ENCODE peak calls at places on chromosomes 5 and 9, in five cellular contexts. O, Y, L, Q and N are unnamed samples.

GRCh38 chr5:97455996-97456395 is 272.9 kb upstream of the RIOK2 start:
- DNase-seq in L (no peak), O (no peak), Y (no peak), Q (no peak), N (no peak)

GRCh38 chr5:6886866-6887265 is 173.6 kb downstream of the TENT4A start:
- DNase-seq in Q (no peak), Y (no peak), L (no peak), O (no peak), N (no peak)

GRCh38 chr5:14872070-14872989 is 752 bp upstream of the ANKH start:
- DNase-seq in Q (peak; percentile 60), O (peak; percentile 21), L (peak; percentile 77), Y (no peak), N (peak; percentile 85)

GRCh38 chr5:39224196-39224754 is 4.9 kb upstream of the FYB1 start:
- DNase-seq in Q (no peak), L (peak; percentile 72), Y (no peak), O (no peak), N (peak; percentile 82)

GRCh38 chr5:54709096-54709495 is 191.5 kb downstream of the SNX18 start:
- DNase-seq in O (no peak), L (no peak), Y (no peak), Q (no peak), N (no peak)

GRCh38 chr5:80117446-80117845 is 82.3 kb downstream of the THBS4 start:
- DNase-seq in Q (no peak), L (no peak), O (no peak), Y (no peak), N (no peak)

GRCh38 chr5:127757576-127757975 is 54.4 kb downstream of the CCDC192 start:
- DNase-seq in O (peak; percentile 59), L (peak; percentile 36), Q (no peak), Y (peak; percentile 16), N (peak; percentile 39)

GRCh38 chr5:2840372-2840915 is 89.0 kb upstream of the IRX2 start:
- DNase-seq in Y (no peak), O (no peak), Q (no peak), L (no peak), N (no peak)

GRCh38 chr5:134248271-134248670 is 22.4 kb upstream of the PPP2CA start:
- DNase-seq in Q (no peak), O (no peak), Y (no peak), L (no peak), N (no peak)

GRCh38 chr5:113520429-113520828 is 6.9 kb downstream of the YTHDC2 start:
- DNase-seq in L (no peak), O (no peak), Y (peak; percentile 54), Q (no peak), N (no peak)

GRCh38 chr5:137199966-137200365 is 299.2 kb downstream of the SPOCK1 start:
- DNase-seq in L (no peak), Y (no peak), Q (no peak), O (peak; percentile 15), N (no peak)

GRCh38 chr5:6637022-6637421 is 3.8 kb downstream of the SRD5A1 start:
- DNase-seq in O (no peak), L (no peak), Y (no peak), Q (no peak), N (no peak)

GRCh38 chr9:113589890-113590289 is 126.4 kb downstream of the RGS3 start:
- DNase-seq in Y (no peak), Q (no peak), L (no peak), O (no peak), N (no peak)

GRCh38 chr9:113587471-113588031 is 124.0 kb downstream of the RGS3 start:
- DNase-seq in L (no peak), Q (no peak), Y (no peak), O (no peak), N (no peak)

GRCh38 chr9:113589407-113589806 is 125.9 kb downstream of the RGS3 start:
- DNase-seq in L (peak; percentile 53), O (no peak), Q (no peak), Y (no peak), N (no peak)

GRCh38 chr9:113588936-113589335 is 125.4 kb downstream of the RGS3 start:
- DNase-seq in L (no peak), Y (no peak), Q (no peak), O (no peak), N (no peak)

DNA sequence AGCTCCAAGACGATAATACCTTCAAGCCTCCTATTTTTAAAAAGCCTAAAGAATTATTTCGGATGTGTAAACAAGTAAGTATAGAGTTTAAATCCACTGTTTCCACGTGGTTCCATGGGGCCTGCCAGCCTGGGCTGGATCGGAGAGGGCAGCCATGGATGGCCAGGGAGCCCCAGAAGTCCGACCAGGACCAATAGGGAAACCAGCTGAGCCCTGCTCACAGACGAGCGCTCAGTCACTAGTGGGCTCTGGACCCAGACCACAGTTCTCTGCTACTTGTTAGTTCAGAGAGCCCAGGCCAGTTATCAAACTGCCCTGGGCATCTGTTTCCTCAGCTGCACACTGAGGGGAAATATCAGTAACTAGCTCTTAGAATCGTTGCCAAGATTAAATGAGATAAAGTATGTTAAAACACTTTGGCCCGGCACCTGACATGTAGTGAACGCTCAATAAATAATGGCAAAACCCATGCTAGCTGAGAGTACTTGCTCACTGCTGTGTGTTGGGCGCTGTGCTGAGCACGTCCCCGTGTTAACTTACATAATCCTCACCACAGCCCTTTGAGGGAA is 124.8 kb downstream of the RGS3 start:
- DNase-seq in L (no peak), Q (no peak), O (no peak), Y (no peak), N (no peak)
- H3K4me1 ChIP-seq in L (peaks cover 74% of the 10 kb centered on the region), Q (peaks cover 25% of the 10 kb centered on the region), O (peaks cover 11% of the 10 kb centered on the region), Y (peaks cover 22% of the 10 kb centered on the region), N (no peaks in the 10 kb centered on the region)

GRCh38 chr9:100099722-100100042 is 639 bp downstream of the INVS start:
- DNase-seq in O (no peak), Y (no peak), Q (no peak), L (peak; percentile 75), N (no peak)

GRCh38 chr9:100098887-100099721 is at the start of the genes ERP44 and INVS:
- DNase-seq in O (peak; percentile 96), L (peak; percentile 100), Q (peak; percentile 97), Y (peak; percentile 97), N (peak; percentile 99)

GRCh38 chr9:100104314-100104713 is 5.3 kb downstream of the INVS start:
- DNase-seq in Q (no peak), L (no peak), O (no peak), Y (no peak), N (no peak)

GRCh38 chr9:100100268-100100667 is 1.2 kb downstream of the INVS start:
- DNase-seq in Q (no peak), L (no peak), O (no peak), Y (no peak), N (no peak)

GRCh38 chr9:100101608-100102007 is 2.6 kb downstream of the INVS start:
- DNase-seq in Q (no peak), O (no peak), Y (no peak), L (no peak), N (no peak)
- TF ChIP-seq EP300 in Q (no peak), O (no peak), Y (no peak), L (no peak), N (no peak)

GRCh38 chr5:138803935-138804334 is 50.7 kb downstream of the CTNNA1 start:
- DNase-seq in L (no peak), O (no peak), Y (no peak), Q (no peak), N (no peak)
- H3K4me1 ChIP-seq in L (peaks cover 10% of the 10 kb centered on the region), O (no peaks in the 10 kb centered on the region), Y (no peaks in the 10 kb centered on the region), Q (peaks cover 38% of the 10 kb centered on the region), N (peaks cover 12% of the 10 kb centered on the region)

GRCh38 chr9:12155731-12156130 is 537.5 kb upstream of the TYRP1 start:
- DNase-seq in L (no peak), Q (no peak), Y (no peak), O (no peak), N (no peak)
- TF ChIP-seq EP300 in L (no peak), Q (no peak), Y (no peak), O (no peak), N (no peak)

GRCh38 chr9:130739081-130739480 is 45.5 kb downstream of the EXOSC2 start:
- DNase-seq in L (no peak), Q (no peak), O (no peak), Y (no peak), N (no peak)

GRCh38 chr9:130740218-130741023 is 46.8 kb downstream of the EXOSC2 start:
- DNase-seq in Y (no peak), L (no peak), Q (no peak), O (no peak), N (no peak)

GRCh38 chr9:130738281-130738680 is 44.7 kb downstream of the EXOSC2 start:
- DNase-seq in L (no peak), Q (no peak), O (no peak), Y (no peak), N (no peak)

GRCh38 chr9:130735566-130735965 is 42.0 kb downstream of the EXOSC2 start:
- DNase-seq in Y (no peak), O (no peak), L (no peak), Q (no peak), N (no peak)

DNA sequence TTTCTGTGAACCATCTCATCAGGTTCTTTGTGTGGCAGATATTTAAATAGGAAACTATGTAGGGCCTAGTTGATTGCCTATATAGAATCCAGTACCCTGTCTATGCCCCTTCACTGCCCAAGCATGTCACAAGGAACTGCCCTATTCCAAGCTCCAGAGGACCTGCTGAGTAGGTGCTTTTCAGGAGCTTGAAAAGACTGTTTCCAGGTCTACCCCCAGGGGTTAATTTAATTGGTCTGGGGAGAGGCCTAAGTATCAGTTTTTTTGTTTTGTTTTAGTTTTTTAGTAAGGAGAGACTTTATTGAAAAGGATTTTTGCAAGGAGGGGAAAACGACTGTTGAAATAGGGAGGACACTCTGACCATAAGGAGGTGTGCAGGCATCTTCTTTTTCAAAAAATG is 43.3 kb downstream of the EXOSC2 start:
- DNase-seq in L (no peak), Q (no peak), Y (no peak), O (no peak), N (no peak)
- H3K4me1 ChIP-seq in L (peaks cover 12% of the 10 kb centered on the region), Q (peaks cover 16% of the 10 kb centered on the region), Y (no peaks in the 10 kb centered on the region), O (peaks cover 16% of the 10 kb centered on the region), N (peaks cover 20% of the 10 kb centered on the region)